ENCODE peak calls at places on chromosomes 7 and 10, in seven cellular contexts. L is adrenal gland, P is ovary, A is uterus, M is heart left ventricle, K is HCT116, T is sigmoid colon. J is an unnamed sample. For H3K4me1, the result is how much of the 10 kb centered on the place peaks cover.

GRCh38 chr7:11130012-11130411 is 156.3 kb downstream of the PHF14 start:
- DNase-seq in M (no peak), K (no peak), A (no peak), T (no peak), L (no peak), P (no peak), J (no peak)

GRCh38 chr7:96273716-96274115 is 48.2 kb downstream of the SLC25A13 start:
- DNase-seq in A (no peak), L (no peak), K (no peak), M (no peak), P (no peak), T (no peak), J (no peak)

GRCh38 chr10:69948261-69948660 is 104.4 kb upstream of the MACROH2A2 start:
- DNase-seq in T (no peak), P (no peak), L (no peak), K (no peak), A (no peak), M (no peak), J (no peak)

GRCh38 chr7:7496326-7496725 is 39.3 kb downstream of the COL28A1 start:
- DNase-seq in T (no peak), P (no peak), K (no peak), M (no peak), A (no peak), L (no peak), J (no peak)

GRCh38 chr7:135510603-135511183 is 791 bp upstream of the CNOT4 start:
- DNase-seq in T (no peak), A (no peak), M (no peak), K (no peak), P (peak), L (no peak), J (no peak)

GRCh38 chr10:62528441-62528840 is 154.3 kb downstream of the ZNF365 start:
- DNase-seq in A (no peak), M (no peak), L (no peak), T (no peak), P (no peak), K (no peak), J (no peak)

GRCh38 chr10:78914502-78915330 is 154.1 kb upstream of the ZMIZ1 start:
- DNase-seq in K (no peak), L (peak), T (no peak), M (no peak), P (peak), A (peak), J (peak)

GRCh38 chr10:43039629-43040481 is 37.0 kb upstream of the RET start:
- DNase-seq in T (peak), K (no peak), M (no peak), L (no peak), P (no peak), A (no peak), J (peak)

GRCh38 chr10:114492351-114493037 is 88.2 kb upstream of the AFAP1L2 start:
- DNase-seq in K (no peak), T (no peak), P (no peak), A (no peak), L (no peak), M (no peak), J (no peak)

GRCh38 chr10:6958254-6958653 is 378.2 kb upstream of the PRKCQ start:
- DNase-seq in P (no peak), M (no peak), L (no peak), K (no peak), A (no peak), T (no peak), J (no peak)

GRCh38 chr10:9097206-9097990 is 1042.9 kb downstream of the GATA3 start:
- DNase-seq in L (no peak), T (no peak), A (no peak), M (no peak), P (no peak), K (no peak), J (no peak)

GRCh38 chr7:127673902-127674301 is 21.9 kb downstream of the SND1 start:
- DNase-seq in A (no peak), L (no peak), T (no peak), M (no peak), P (no peak), K (no peak), J (no peak)

GRCh38 chr7:113085781-113086390 is 741 bp downstream of the GPR85 start:
- DNase-seq in L (no peak), M (no peak), K (no peak), T (no peak), A (no peak), P (no peak), J (no peak)

GRCh38 chr7:883029-884021 is 7.0 kb downstream of the GET4 start:
- DNase-seq in M (peak), L (peak), A (no peak), T (peak), P (peak), K (no peak), J (no peak)

GRCh38 chr7:100476903-100477870 is 1.8 kb downstream of the TSC22D4 start:
- DNase-seq in A (peak), T (no peak), K (no peak), P (peak), L (no peak), M (no peak), J (no peak)

GRCh38 chr10:49414496-49414895 is 18.6 kb upstream of the DRGX start:
- DNase-seq in K (no peak), T (no peak), M (no peak), P (no peak), L (no peak), A (no peak), J (no peak)

GRCh38 chr10:43667317-43667731 is 18.6 kb upstream of the ZNF32 start:
- DNase-seq in P (peak), T (peak), K (no peak), M (peak), A (no peak), L (peak), J (no peak)

GRCh38 chr7:158973440-158973839 is 117.1 kb downstream of the DYNC2I1 start:
- DNase-seq in A (no peak), L (peak), P (no peak), K (peak), T (no peak), M (no peak), J (no peak)

GRCh38 chr7:32587431-32587948 is 92.2 kb downstream of the AVL9 start:
- DNase-seq in M (peak), K (no peak), A (no peak), T (no peak), L (no peak), P (peak), J (no peak)

GRCh38 chr10:78947226-78947625 is 121.5 kb upstream of the ZMIZ1 start:
- DNase-seq in A (no peak), M (no peak), K (no peak), L (no peak), P (no peak), T (no peak), J (no peak)

GRCh38 chr7:157352506-157352905 is 15.7 kb downstream of the DNAJB6 start:
- DNase-seq in A (no peak), K (no peak), P (no peak), L (no peak), T (peak), M (no peak), J (no peak)
- H3K4me1 ChIP-seq in A (under half), K (half or more), P (under half), L (under half), T (half or more), M (under half), J (under half)

DNA sequence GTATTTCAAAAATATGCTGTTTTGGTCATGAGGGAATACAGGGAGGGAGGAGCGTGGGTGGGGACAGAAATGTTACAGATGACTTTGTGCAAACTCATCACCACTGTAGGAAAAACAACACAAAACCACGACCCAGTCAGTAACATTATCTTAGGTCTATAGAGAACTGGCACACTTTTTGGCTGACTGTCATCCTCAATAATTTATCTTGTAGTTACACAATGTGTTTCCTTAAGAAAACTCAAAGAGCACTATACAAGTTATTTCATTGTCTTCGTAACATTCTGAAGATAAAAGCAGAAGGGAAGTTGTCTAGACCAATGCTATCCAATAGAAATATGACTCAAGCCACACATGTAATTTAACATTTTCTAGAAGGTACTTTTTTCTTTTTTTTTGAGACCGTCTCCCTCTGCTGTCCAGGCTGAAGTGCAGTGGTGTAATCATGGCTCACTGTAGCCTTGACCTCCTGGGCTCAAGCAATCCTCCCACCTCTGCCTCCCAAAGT is 16.9 kb upstream of the CDK14 start:
- DNase-seq in T (no peak), K (no peak), M (no peak), P (no peak), L (no peak), A (no peak), J (no peak)
- H3K27ac ChIP-seq in T (no peak), K (no peak), M (no peak), P (no peak), L (no peak), A (no peak), J (peak)

GRCh38 chr10:119412831-119413737 is 129.4 kb downstream of the RGS10 start:
- DNase-seq in P (no peak), L (no peak), K (no peak), A (no peak), M (peak), T (no peak), J (no peak)
- TF ChIP-seq POLR2A in P (no peak), L (no peak), K (no peak), A (no peak), M (no peak), T (no peak), J (no peak)

DNA sequence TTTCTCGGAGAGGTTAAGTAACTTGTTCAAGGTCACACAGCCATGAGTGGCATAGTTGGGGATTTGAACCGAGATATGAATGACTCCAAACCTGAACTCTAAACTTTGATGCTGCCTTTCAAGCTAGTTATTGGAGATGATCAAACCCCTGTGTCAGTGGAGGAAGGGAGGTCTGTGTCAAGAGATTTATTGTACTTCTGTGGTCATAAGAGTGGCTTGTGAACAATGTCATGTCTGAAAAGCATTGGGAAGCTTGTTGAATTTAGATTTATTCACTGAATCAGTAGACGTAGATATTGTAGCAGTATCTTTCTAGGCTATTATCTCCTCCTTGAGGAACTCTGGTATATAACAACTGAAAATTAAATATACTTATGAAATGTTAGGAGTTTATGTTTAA is 27.3 kb downstream of the SNX10 start:
- DNase-seq in A (no peak), P (no peak), T (no peak), K (no peak), L (no peak), M (no peak), J (no peak)
- H3K4me1 ChIP-seq in A (under half), P (under half), T (under half), K (under half), L (under half), M (under half), J (under half)

DNA sequence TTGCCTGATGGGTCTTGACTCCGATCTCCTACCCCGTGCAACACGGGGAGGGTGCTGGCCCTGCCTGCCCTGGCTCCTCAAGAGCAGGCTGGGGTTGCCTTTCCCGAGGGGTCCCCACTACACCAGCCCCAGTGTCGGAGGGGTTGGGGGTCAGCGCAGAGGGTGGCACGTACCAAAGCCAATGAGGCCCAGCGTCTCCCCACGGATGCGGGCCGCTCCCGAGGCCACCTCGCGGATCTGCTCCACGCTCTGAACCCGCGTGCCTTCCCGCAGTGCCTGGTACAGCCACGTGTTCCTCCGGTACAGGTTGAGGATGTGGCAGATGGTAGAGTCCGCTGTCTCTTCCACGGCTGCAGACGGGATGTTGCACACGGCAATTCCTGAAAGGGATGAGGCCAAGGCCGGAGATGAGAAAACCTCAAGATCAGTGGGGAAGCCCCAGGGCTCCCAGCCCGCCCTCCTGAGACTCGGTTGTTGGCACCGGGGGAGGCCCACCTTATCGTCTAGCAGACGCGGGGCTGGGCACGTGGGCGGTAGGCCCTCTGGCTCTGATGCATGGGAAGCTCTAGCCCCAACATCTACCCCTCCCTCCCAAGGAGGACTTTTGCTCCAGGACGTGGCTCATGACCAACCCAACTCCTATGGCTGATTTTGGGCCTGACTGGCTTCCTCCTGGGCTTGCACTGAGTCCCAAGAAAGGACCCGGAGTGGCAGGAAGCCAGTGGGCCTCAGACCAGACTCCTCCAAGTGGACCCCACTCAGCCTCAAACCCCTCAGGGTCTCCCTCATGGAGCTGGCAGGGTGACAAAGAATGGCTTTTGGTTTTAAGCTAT is 56.1 kb downstream of the ZRANB1 start:
- DNase-seq in T (peak), L (peak), P (no peak), M (no peak), K (no peak), A (peak), J (peak)
- H3K27ac ChIP-seq in T (no peak), L (no peak), P (no peak), M (no peak), K (no peak), A (peak), J (peak)

DNA sequence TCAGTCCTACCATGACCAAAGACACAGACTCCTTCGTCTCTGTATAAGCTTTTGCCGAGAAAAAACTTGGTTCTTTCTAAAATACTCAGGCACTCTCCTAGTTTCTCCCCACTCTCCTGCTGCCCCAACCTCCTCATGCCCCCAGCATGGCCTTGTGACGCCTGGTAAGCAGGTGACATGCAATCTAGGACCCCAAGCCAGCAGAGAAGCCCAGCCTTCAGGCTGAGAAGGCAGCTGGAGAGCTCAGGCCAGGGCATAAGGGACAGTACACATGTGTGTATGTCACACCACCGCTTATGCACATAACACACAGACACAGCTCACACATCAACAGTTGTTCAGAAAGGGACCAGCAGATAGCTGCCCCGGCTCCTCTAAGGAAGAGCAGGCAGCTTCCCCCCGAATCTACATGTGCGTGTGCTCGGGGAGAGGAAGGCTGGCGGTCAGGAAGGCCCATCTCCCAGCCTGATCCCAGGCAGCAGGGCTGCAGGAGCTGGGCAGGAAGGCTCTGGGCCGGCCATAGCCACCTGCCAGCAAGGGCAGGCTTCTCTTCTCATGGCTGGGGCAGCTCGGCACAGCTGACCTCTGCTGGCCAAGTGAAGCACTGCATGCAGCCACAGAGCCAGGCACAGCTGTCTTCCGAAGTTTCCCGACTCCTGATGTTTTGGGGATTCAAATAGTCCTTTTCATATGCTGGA is 8.5 kb downstream of the DDX56 start:
- DNase-seq in P (peak), L (peak), A (peak), T (peak), M (peak), K (no peak), J (peak)
- TF ChIP-seq POLR2A in P (no peak), L (no peak), A (no peak), T (no peak), M (no peak), K (no peak), J (no peak)

J was measured in breast epithelium.